ENCODE peak calls at places on chromosomes 7 and 10, in seven cellular contexts. L is Right ventricle myocardium superior, D is AG08395, E is Calu3, N is nucleus accumbens, S is IMR-90, J is SJSA1. M is an unnamed sample.

GRCh38 chr10:44300666-44301649 is 83.9 kb downstream of the CXCL12 start:
- DNase-seq in S (peak), D (peak), E (no peak), J (peak), L (peak), N (no peak), M (peak)

GRCh38 chr7:1512781-1513656 is 8.8 kb upstream of the INTS1 start:
- DNase-seq in L (peak), D (peak), N (no peak), S (peak), E (peak), J (peak), M (no peak)

GRCh38 chr7:1915956-1916620 is 246.0 kb downstream of the ELFN1 start:
- DNase-seq in E (no peak), S (no peak), D (no peak), J (no peak), L (peak), N (no peak), M (no peak)

GRCh38 chr7:7569113-7569527 is 2.4 kb downstream of the MIOS start:
- DNase-seq in N (no peak), J (no peak), E (no peak), S (no peak), L (no peak), D (no peak), M (no peak)

GRCh38 chr7:112103246-112103645 is 103.0 kb downstream of the DOCK4 start:
- DNase-seq in E (peak), D (no peak), J (no peak), L (no peak), N (no peak), S (peak), M (peak)

GRCh38 chr10:107487284-107487683 is 322.8 kb upstream of the SORCS1 start:
- DNase-seq in D (no peak), E (no peak), J (no peak), S (no peak), L (no peak), N (no peak), M (no peak)

GRCh38 chr10:128631801-128632241 is 505.6 kb upstream of the MKI67 start:
- DNase-seq in E (no peak), S (no peak), D (no peak), J (no peak), L (no peak), N (no peak), M (no peak)

GRCh38 chr7:3446786-3447185 is 145.7 kb downstream of the SDK1 start:
- DNase-seq in N (no peak), S (peak), L (no peak), D (no peak), J (no peak), E (no peak), M (no peak)

GRCh38 chr7:29053105-29053872 is 93.0 kb downstream of the CPVL start:
- DNase-seq in N (no peak), E (no peak), D (no peak), J (no peak), L (no peak), S (no peak), M (no peak)

GRCh38 chr7:108598153-108598552 is 28.5 kb downstream of the DNAJB9 start:
- DNase-seq in N (no peak), D (no peak), L (no peak), E (no peak), S (no peak), J (no peak), M (no peak)

GRCh38 chr7:140242057-140243031 is 65.6 kb upstream of the KDM7A start:
- DNase-seq in J (no peak), E (no peak), S (no peak), D (no peak), N (no peak), L (no peak), M (no peak)

GRCh38 chr7:81299711-81300110 is 380.9 kb upstream of the SEMA3C start:
- DNase-seq in D (no peak), J (no peak), S (peak), N (no peak), E (no peak), L (no peak), M (no peak)

GRCh38 chr7:16847381-16847860 is 34.4 kb downstream of the AGR3 start:
- DNase-seq in S (peak), N (no peak), J (peak), E (peak), D (peak), L (no peak), M (peak)

GRCh38 chr10:116106611-116107010 is 166.4 kb downstream of the GFRA1 start:
- DNase-seq in L (no peak), E (no peak), S (no peak), J (no peak), D (no peak), N (no peak), M (no peak)

GRCh38 chr7:90768301-90768700 is 172.2 kb downstream of the CDK14 start:
- DNase-seq in J (no peak), E (no peak), L (no peak), N (no peak), D (no peak), S (no peak), M (no peak)

GRCh38 chr7:146146866-146147265 is 30.3 kb downstream of the CNTNAP2 start:
- DNase-seq in N (no peak), L (no peak), D (peak), E (no peak), S (no peak), J (no peak), M (no peak)

GRCh38 chr7:84238611-84239010 is 44.0 kb upstream of the SEMA3A start:
- DNase-seq in S (no peak), D (no peak), N (no peak), L (no peak), E (no peak), J (no peak), M (no peak)

GRCh38 chr7:55065079-55065478 is 46.3 kb downstream of the EGFR start:
- DNase-seq in L (no peak), J (peak), D (peak), E (peak), N (no peak), S (peak), M (no peak)

GRCh38 chr7:36761835-36762234 is 37.5 kb upstream of the AOAH start:
- DNase-seq in J (no peak), D (no peak), N (no peak), E (no peak), L (no peak), S (no peak), M (no peak)

GRCh38 chr7:106668853-106669539 is 8.0 kb upstream of the CCDC71L start:
- DNase-seq in S (no peak), E (no peak), L (no peak), D (no peak), N (no peak), J (no peak), M (no peak)

GRCh38 chr7:148021507-148022045 is 569.0 kb upstream of the C7orf33 start:
- DNase-seq in N (no peak), J (no peak), S (no peak), E (no peak), L (no peak), D (no peak), M (no peak)

GRCh38 chr10:48905311-48905710 is 34.3 kb downstream of the LRRC18 start:
- DNase-seq in L (no peak), N (no peak), S (no peak), J (no peak), E (no peak), D (no peak), M (no peak)

GRCh38 chr7:16609842-16610450 is 35.6 kb downstream of the ANKMY2 start:
- DNase-seq in D (no peak), S (no peak), L (no peak), N (no peak), E (peak), J (no peak), M (peak)

GRCh38 chr7:17822557-17823173 is 117.6 kb downstream of the SNX13 start:
- DNase-seq in J (no peak), E (no peak), S (no peak), D (no peak), L (no peak), N (no peak), M (no peak)

GRCh38 chr10:87918254-87918859 is 54.9 kb downstream of the PTEN start:
- DNase-seq in S (no peak), L (no peak), N (no peak), D (no peak), E (no peak), J (no peak), M (no peak)

GRCh38 chr10:360653-361052 is 225.4 kb downstream of the ZMYND11 start:
- DNase-seq in J (no peak), S (no peak), D (no peak), E (no peak), L (no peak), N (no peak), M (no peak)

GRCh38 chr7:158761945-158762344 is 57.3 kb upstream of the NCAPG2 start:
- DNase-seq in E (no peak), L (no peak), D (no peak), J (no peak), N (no peak), S (no peak), M (no peak)

GRCh38 chr10:64115913-64116643 is 594.9 kb downstream of the REEP3 start:
- DNase-seq in L (no peak), S (no peak), N (peak), E (peak), D (no peak), J (peak), M (peak)

GRCh38 chr7:22601812-22602568 is 102.0 kb upstream of the STEAP1B start:
- DNase-seq in D (peak), L (no peak), N (no peak), S (peak), J (no peak), E (no peak), M (no peak)

GRCh38 chr7:27176343-27176731 is 2.2 kb upstream of the HOXA10 start:
- DNase-seq in D (no peak), L (no peak), N (no peak), J (peak), S (no peak), E (no peak), M (no peak)

GRCh38 chr7:36984710-36985308 is 260.5 kb upstream of the AOAH start:
- DNase-seq in D (no peak), S (no peak), N (no peak), E (no peak), L (no peak), J (no peak), M (no peak)

GRCh38 chr10:105358911-105359310 is 717.8 kb downstream of the SORCS3 start:
- DNase-seq in S (no peak), N (no peak), E (no peak), J (no peak), L (no peak), D (no peak), M (no peak)

GRCh38 chr10:70078937-70079336 is 26.3 kb downstream of the MACROH2A2 start:
- DNase-seq in J (no peak), D (no peak), E (no peak), L (no peak), S (no peak), N (no peak), M (no peak)

GRCh38 chr7:129391546-129392211 is 42.6 kb upstream of the STRIP2 start:
- DNase-seq in D (no peak), N (no peak), L (no peak), S (no peak), J (no peak), E (no peak), M (no peak)

GRCh38 chr10:79927111-79927828 is 21.6 kb downstream of the SFTPD start:
- DNase-seq in J (no peak), D (no peak), N (peak), S (no peak), E (no peak), L (peak), M (no peak)

GRCh38 chr10:133567119-133567518 is 1.7 kb upstream of the SYCE1 start:
- DNase-seq in L (no peak), E (no peak), D (no peak), S (no peak), N (no peak), J (no peak), M (no peak)

GRCh38 chr10:33412261-33413092 is 78.0 kb upstream of the NRP1 start:
- DNase-seq in L (peak), N (no peak), D (peak), S (peak), E (peak), J (peak), M (no peak)

GRCh38 chr7:43692582-43693373 is 36.5 kb downstream of the COA1 start:
- DNase-seq in D (no peak), N (no peak), J (no peak), E (no peak), L (no peak), S (peak), M (no peak)